ENCODE peak calls at places on chromosomes 13 and 19, in seven cellular contexts. W is tibial artery; Q is cardiac muscle cell; B is left ventricle myocardium inferior; R is naive thymus-derived CD4-positive, alpha-beta T cell; F is H1; K is BE2C. S is an unnamed sample.

GRCh38 chr19:4582980-4583842 is 23.7 kb upstream of the SEMA6B start:
- DNase-seq in W (no peak), Q (no peak), B (no peak), R (no peak), F (no peak), K (no peak), S (no peak)

GRCh38 chr13:113169277-113170272 is 11.1 kb downstream of the PROZ start:
- DNase-seq in W (no peak), Q (no peak), B (no peak), R (no peak), F (no peak), K (no peak), S (no peak)

GRCh38 chr13:113021811-113022210 is 52.8 kb downstream of the MCF2L start:
- DNase-seq in W (no peak), Q (no peak), B (no peak), R (no peak), F (no peak), K (no peak), S (no peak)

GRCh38 chr13:97946951-97947588 is 6.4 kb upstream of the IPO5 start:
- DNase-seq in W (no peak), Q (peak), B (no peak), R (no peak), F (no peak), K (no peak), S (no peak)

GRCh38 chr13:50840327-50840726 is 3.2 kb downstream of the DLEU7 start:
- DNase-seq in W (no peak), Q (no peak), B (no peak), R (no peak), F (no peak), K (no peak), S (no peak)

GRCh38 chr13:73851104-73851503 is 283.1 kb downstream of the KLF12 start:
- DNase-seq in W (no peak), Q (no peak), B (no peak), R (no peak), F (no peak), K (no peak), S (no peak)

GRCh38 chr19:17784201-17785008 is 10.5 kb upstream of the B3GNT3 start:
- DNase-seq in W (peak), Q (peak), B (peak), R (peak), F (no peak), K (peak), S (peak)

GRCh38 chr13:50081106-50081898 is 66.1 kb downstream of the KCNRG start:
- DNase-seq in W (peak), Q (peak), B (peak), R (no peak), F (no peak), K (peak), S (peak)

GRCh38 chr13:78420814-78421213 is 182.5 kb downstream of the POU4F1 start:
- DNase-seq in W (no peak), Q (no peak), B (peak), R (no peak), F (no peak), K (no peak), S (no peak)

GRCh38 chr19:40811478-40812341 is 12.7 kb downstream of the EGLN2 start:
- DNase-seq in W (no peak), Q (no peak), B (no peak), R (peak), F (no peak), K (no peak), S (peak)

GRCh38 chr19:35959040-35959967 is 23.1 kb downstream of the LRFN3 start:
- DNase-seq in W (no peak), Q (no peak), B (peak), R (peak), F (no peak), K (peak), S (peak)

GRCh38 chr19:36152886-36153525 is 759 bp upstream of the COX7A1 start:
- DNase-seq in W (no peak), Q (no peak), B (no peak), R (no peak), F (no peak), K (no peak), S (no peak)

GRCh38 chr13:45865414-45865813 is 13.9 kb upstream of the SIAH3 start:
- DNase-seq in W (no peak), Q (no peak), B (no peak), R (no peak), F (no peak), K (no peak), S (no peak)

GRCh38 chr13:24763596-24764275 is at the start of gene RNF17:
- DNase-seq in W (no peak), Q (no peak), B (no peak), R (no peak), F (no peak), K (no peak), S (no peak)

GRCh38 chr19:35351441-35352176 is 3.9 kb downstream of the FFAR1 start:
- DNase-seq in W (no peak), Q (no peak), B (no peak), R (no peak), F (no peak), K (no peak), S (no peak)

GRCh38 chr13:49995535-49996165 is 1.2 kb upstream of the TRIM13 start:
- DNase-seq in W (no peak), Q (peak), B (no peak), R (peak), F (no peak), K (no peak), S (no peak)

GRCh38 chr19:40553885-40554857 is 22.5 kb upstream of the SHKBP1 start:
- DNase-seq in W (no peak), Q (no peak), B (no peak), R (no peak), F (no peak), K (peak), S (no peak)

GRCh38 chr13:51357928-51358595 is 18.6 kb downstream of the SERPINE3 start:
- DNase-seq in W (no peak), Q (no peak), B (no peak), R (no peak), F (no peak), K (no peak), S (no peak)

GRCh38 chr19:33167438-33167837 is 26.7 kb upstream of the LRP3 start:
- DNase-seq in W (no peak), Q (no peak), B (no peak), R (no peak), F (no peak), K (no peak), S (no peak)

GRCh38 chr19:51144482-51145045 is 2.5 kb downstream of the SIGLEC7 start:
- DNase-seq in W (no peak), Q (no peak), B (no peak), R (no peak), F (no peak), K (no peak), S (no peak)

GRCh38 chr19:8526345-8527062 is 12.5 kb upstream of the ZNF414 start:
- DNase-seq in W (peak), Q (peak), B (peak), R (no peak), F (peak), K (peak), S (no peak)

GRCh38 chr19:38266981-38267597 is 2.7 kb downstream of the SPINT2 start:
- DNase-seq in W (no peak), Q (peak), B (no peak), R (no peak), F (no peak), K (no peak), S (no peak)

GRCh38 chr19:19597809-19598306 is 20.6 kb downstream of the PBX4 start:
- DNase-seq in W (no peak), Q (no peak), B (no peak), R (peak), F (no peak), K (no peak), S (peak)

GRCh38 chr13:114087430-114087829 is 45.0 kb downstream of the RASA3 start:
- DNase-seq in W (no peak), Q (no peak), B (no peak), R (no peak), F (no peak), K (no peak), S (no peak)

GRCh38 chr19:30312582-30313352 is 59.4 kb upstream of the ZNF536 start:
- DNase-seq in W (no peak), Q (no peak), B (no peak), R (no peak), F (no peak), K (no peak), S (no peak)

GRCh38 chr19:16005925-16006324 is 57.1 kb downstream of the OR10H4 start:
- DNase-seq in W (no peak), Q (no peak), B (no peak), R (no peak), F (no peak), K (no peak), S (no peak)

GRCh38 chr13:100694722-100695644 is 20.4 kb upstream of the TMTC4 start:
- DNase-seq in W (no peak), Q (peak), B (no peak), R (no peak), F (peak), K (peak), S (no peak)

GRCh38 chr19:48881741-48882657 is 9.8 kb downstream of the PPP1R15A start:
- DNase-seq in W (no peak), Q (no peak), B (no peak), R (peak), F (peak), K (no peak), S (no peak)

GRCh38 chr19:43966079-43966694 is 15.2 kb downstream of the ZNF221 start:
- DNase-seq in W (no peak), Q (peak), B (no peak), R (no peak), F (no peak), K (no peak), S (no peak)
- H3K4me3 ChIP-seq in W (no peak), Q (no peak), B (no peak), R (no peak), F (no peak), K (no peak), S (no peak)

GRCh38 chr19:47713046-47714021 is at the start of gene EHD2:
- DNase-seq in W (peak), Q (peak), B (peak), R (peak), F (no peak), K (peak), S (peak)

GRCh38 chr19:47711652-47712239 is 1.5 kb upstream of the EHD2 start:
- DNase-seq in W (no peak), Q (no peak), B (no peak), R (no peak), F (no peak), K (no peak), S (no peak)

GRCh38 chr19:47716270-47716937 is 3.2 kb downstream of the EHD2 start:
- DNase-seq in W (no peak), Q (no peak), B (no peak), R (no peak), F (no peak), K (no peak), S (no peak)

GRCh38 chr19:47719047-47719885 is 6.0 kb downstream of the EHD2 start:
- DNase-seq in W (peak), Q (peak), B (peak), R (no peak), F (no peak), K (peak), S (no peak)

GRCh38 chr19:47714339-47714738 is 1.1 kb downstream of the EHD2 start:
- DNase-seq in W (no peak), Q (no peak), B (no peak), R (no peak), F (no peak), K (no peak), S (no peak)
- H3K4me3 ChIP-seq in W (peak), Q (no peak), B (peak), R (no peak), F (no peak), K (no peak), S (no peak)

GRCh38 chr19:10600149-10600548 is 13.0 kb upstream of the AP1M2 start:
- DNase-seq in W (no peak), Q (no peak), B (no peak), R (no peak), F (no peak), K (no peak), S (no peak)
- H3K4me3 ChIP-seq in W (no peak), Q (no peak), B (no peak), R (no peak), F (no peak), K (no peak), S (no peak)

DNA sequence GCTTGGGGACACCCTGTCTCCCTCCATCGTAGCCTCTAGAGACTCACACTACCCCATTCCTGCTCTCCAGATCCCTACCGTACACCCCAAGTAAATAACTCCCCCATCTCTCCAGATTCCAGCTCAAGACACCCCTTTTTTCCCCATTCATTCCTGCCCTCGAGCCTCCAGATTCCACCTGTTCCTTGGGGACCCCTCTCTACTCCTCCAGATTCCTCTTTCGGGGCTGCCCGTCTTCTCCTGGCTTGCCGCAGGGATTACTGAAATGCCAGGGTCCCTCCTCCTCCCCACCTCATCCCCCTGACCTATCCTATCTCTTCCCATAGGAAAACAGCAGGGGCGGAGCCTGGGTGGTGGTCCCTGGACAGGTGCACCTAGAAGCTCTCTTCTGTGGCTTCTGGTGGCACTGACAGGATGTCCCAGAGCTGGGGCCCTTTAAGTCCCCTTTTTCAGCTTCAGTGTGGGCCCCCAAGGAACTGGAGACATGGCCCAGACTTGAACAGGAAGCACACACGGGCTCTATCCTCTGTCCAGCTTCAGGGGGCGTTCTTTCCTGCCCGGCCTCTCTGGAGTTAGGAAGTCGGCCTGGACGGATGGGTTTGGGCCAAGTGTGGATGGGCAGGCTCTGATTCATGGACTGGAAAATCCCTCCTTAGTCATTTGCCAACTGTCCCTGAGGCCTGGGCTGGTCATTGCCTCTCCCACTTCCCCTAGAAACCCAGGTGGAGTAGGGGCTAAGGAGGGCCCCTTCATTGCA is 1.2 kb downstream of the ZSWIM4 start:
- DNase-seq in W (peak), Q (peak), B (peak), R (no peak), F (no peak), K (no peak), S (no peak)
- H3K4me3 ChIP-seq in W (peak), Q (peak), B (peak), R (peak), F (peak), K (peak), S (peak)

GRCh38 chr13:30618186-30618937 is 642 bp downstream of the USPL1 start:
- DNase-seq in W (peak), Q (no peak), B (no peak), R (no peak), F (no peak), K (no peak), S (no peak)

GRCh38 chr13:30617315-30618185 is at the start of gene USPL1:
- DNase-seq in W (peak), Q (peak), B (peak), R (peak), F (peak), K (peak), S (peak)

GRCh38 chr13:30618938-30619289 is 1.2 kb downstream of the USPL1 start:
- DNase-seq in W (no peak), Q (no peak), B (no peak), R (no peak), F (no peak), K (no peak), S (no peak)

GRCh38 chr13:30616927-30617314 is 799 bp upstream of the USPL1 start:
- DNase-seq in W (peak), Q (peak), B (peak), R (peak), F (peak), K (peak), S (no peak)

DNA sequence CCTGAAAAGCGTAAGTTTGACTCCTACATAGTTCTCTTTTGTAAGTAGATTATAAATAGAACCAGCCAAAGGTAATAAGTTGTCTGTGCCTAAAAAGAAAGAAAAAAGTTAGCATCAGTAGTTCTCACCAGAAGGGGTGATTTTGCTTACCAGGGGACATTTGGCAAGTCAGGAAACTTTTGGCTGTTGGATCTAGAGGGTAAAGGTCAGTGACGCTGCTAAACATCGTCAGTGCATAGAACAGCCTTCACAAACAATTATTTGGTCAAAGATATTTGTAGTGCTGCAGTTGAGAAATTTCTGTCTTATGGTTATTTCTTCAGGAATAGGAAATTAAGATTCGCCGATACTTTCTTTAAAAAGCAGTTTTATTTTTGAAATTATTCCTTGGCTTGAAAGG is 2.0 kb downstream of the USPL1 start:
- DNase-seq in W (no peak), Q (peak), B (no peak), R (no peak), F (no peak), K (no peak), S (no peak)
- H3K4me3 ChIP-seq in W (peak), Q (peak), B (peak), R (no peak), F (no peak), K (peak), S (no peak)

GRCh38 chr19:58181902-58182576 is 822 bp upstream of the ZNF274 start:
- DNase-seq in W (no peak), Q (peak), B (peak), R (peak), F (no peak), K (peak), S (peak)
- H3K4me3 ChIP-seq in W (peak), Q (peak), B (peak), R (peak), F (peak), K (peak), S (peak)

GRCh38 chr19:45766919-45767346 is 2.1 kb downstream of the SIX5 start:
- DNase-seq in W (no peak), Q (no peak), B (no peak), R (no peak), F (no peak), K (no peak), S (no peak)
- H3K4me3 ChIP-seq in W (peak), Q (peak), B (peak), R (no peak), F (peak), K (no peak), S (no peak)